ENCODE peak calls at places on chromosomes 6 and 20, in five cellular contexts. One of them, this sample, is unnamed.

GRCh38 chr6:166296035-166296883 is 11.9 kb downstream of the PRR18 start:
- DNase-seq in HCT116: no peak
- DNase-seq in H1: no peak
- DNase-seq in K562: no peak
- DNase-seq in HepG2: no peak
- DNase-seq in this sample: no peak

GRCh38 chr6:87706187-87706966 is 4.3 kb upstream of the AKIRIN2 start:
- DNase-seq in HepG2: no peak
- DNase-seq in H1: no peak
- DNase-seq in HCT116: no peak
- DNase-seq in K562: no peak
- DNase-seq in this sample: no peak

GRCh38 chr6:169029861-169030260 is 223.8 kb downstream of the THBS2 start:
- DNase-seq in H1: no peak
- DNase-seq in HCT116: no peak
- DNase-seq in K562: no peak
- DNase-seq in HepG2: no peak
- DNase-seq in this sample: no peak

GRCh38 chr6:28212510-28213212 is 12.4 kb upstream of the ZSCAN9 start:
- DNase-seq in HCT116: peak
- DNase-seq in HepG2: peak
- DNase-seq in K562: peak
- DNase-seq in H1: peak
- DNase-seq in this sample: peak

GRCh38 chr6:30071081-30071818 is 4.3 kb downstream of the PPP1R11 start:
- DNase-seq in HepG2: no peak
- DNase-seq in K562: no peak
- DNase-seq in H1: no peak
- DNase-seq in HCT116: no peak
- DNase-seq in this sample: peak

GRCh38 chr6:26055670-26056582 is 31.3 kb upstream of the HFE start:
- DNase-seq in HCT116: peak
- DNase-seq in K562: peak
- DNase-seq in HepG2: peak
- DNase-seq in H1: no peak
- DNase-seq in this sample: peak

GRCh38 chr6:42099340-42100028 is 42.9 kb downstream of the C6orf132 start:
- DNase-seq in K562: peak
- DNase-seq in HepG2: peak
- DNase-seq in HCT116: no peak
- DNase-seq in H1: no peak
- DNase-seq in this sample: no peak

GRCh38 chr20:9615766-9616454 is 101.5 kb downstream of the LAMP5 start:
- DNase-seq in HepG2: no peak
- DNase-seq in H1: no peak
- DNase-seq in HCT116: no peak
- DNase-seq in K562: no peak
- DNase-seq in this sample: no peak

GRCh38 chr6:337782-338464 is 45.6 kb downstream of the DUSP22 start:
- DNase-seq in HCT116: no peak
- DNase-seq in H1: no peak
- DNase-seq in HepG2: no peak
- DNase-seq in K562: no peak
- DNase-seq in this sample: no peak

GRCh38 chr6:113683968-113684367 is 173.2 kb upstream of the MARCKS start:
- DNase-seq in H1: no peak
- DNase-seq in HCT116: no peak
- DNase-seq in K562: no peak
- DNase-seq in HepG2: no peak
- DNase-seq in this sample: no peak

GRCh38 chr20:47253860-47254259 is 102.6 kb downstream of the ZMYND8 start:
- DNase-seq in H1: no peak
- DNase-seq in HCT116: no peak
- DNase-seq in K562: peak
- DNase-seq in HepG2: no peak
- DNase-seq in this sample: no peak

GRCh38 chr6:69868961-69869360 is 2.6 kb downstream of the COL19A1 start:
- DNase-seq in HCT116: no peak
- DNase-seq in K562: no peak
- DNase-seq in HepG2: no peak
- DNase-seq in H1: no peak
- DNase-seq in this sample: no peak

DNA sequence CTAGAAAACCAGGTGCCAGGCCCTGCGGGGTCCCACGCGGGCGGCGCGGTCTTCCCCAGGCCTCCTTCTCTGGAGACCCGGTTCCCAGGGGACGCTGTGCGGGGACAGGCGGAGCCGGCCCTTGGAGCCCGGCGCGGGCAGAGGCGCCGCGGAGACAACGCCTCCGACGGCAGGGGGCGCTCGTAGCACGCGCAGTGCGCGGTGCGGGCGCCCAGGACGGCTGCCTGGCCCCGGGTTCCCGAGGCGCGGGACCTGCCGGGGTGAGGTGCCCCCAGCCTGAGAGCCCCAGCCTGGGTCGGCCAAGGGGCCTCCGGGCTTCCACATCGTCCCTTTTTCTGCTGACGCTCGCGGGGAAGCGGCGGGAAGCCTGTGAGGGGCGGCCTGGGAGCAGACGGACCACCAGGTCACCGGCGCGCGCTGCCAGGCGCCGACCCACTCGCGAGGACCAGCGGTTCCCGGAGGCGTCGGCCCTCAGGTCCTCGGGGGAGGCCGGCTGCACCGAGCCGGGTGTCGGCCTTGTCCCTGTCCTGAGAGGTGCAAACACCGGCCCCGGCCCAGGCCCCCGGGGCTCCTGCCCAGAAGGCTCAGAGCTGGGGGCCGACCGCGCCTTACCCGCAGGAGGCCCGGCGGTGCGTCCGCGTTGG is 5.2 kb upstream of the FOXC1 start:
- DNase-seq in H1: no peak
- DNase-seq in HepG2: peak
- DNase-seq in HCT116: no peak
- DNase-seq in K562: peak
- DNase-seq in this sample: peak
- TF ChIP-seq CTCF in H1: peak
- TF ChIP-seq CTCF in HepG2: peak
- TF ChIP-seq CTCF in HCT116: peak
- TF ChIP-seq CTCF in K562: peak
- TF ChIP-seq CTCF in this sample: peak

GRCh38 chr6:6713660-6714446 is 125.3 kb downstream of the LY86 start:
- DNase-seq in HCT116: no peak
- DNase-seq in K562: no peak
- DNase-seq in HepG2: no peak
- DNase-seq in H1: no peak
- DNase-seq in this sample: no peak

GRCh38 chr6:6712258-6712978 is 123.9 kb downstream of the LY86 start:
- DNase-seq in H1: no peak
- DNase-seq in HepG2: peak
- DNase-seq in K562: peak
- DNase-seq in HCT116: peak
- DNase-seq in this sample: no peak

GRCh38 chr6:6709106-6709505 is 120.6 kb downstream of the LY86 start:
- DNase-seq in HepG2: no peak
- DNase-seq in HCT116: no peak
- DNase-seq in H1: no peak
- DNase-seq in K562: peak
- DNase-seq in this sample: no peak

GRCh38 chr6:6712979-6713514 is 124.5 kb downstream of the LY86 start:
- DNase-seq in K562: no peak
- DNase-seq in HCT116: no peak
- DNase-seq in H1: no peak
- DNase-seq in HepG2: no peak
- DNase-seq in this sample: no peak

DNA sequence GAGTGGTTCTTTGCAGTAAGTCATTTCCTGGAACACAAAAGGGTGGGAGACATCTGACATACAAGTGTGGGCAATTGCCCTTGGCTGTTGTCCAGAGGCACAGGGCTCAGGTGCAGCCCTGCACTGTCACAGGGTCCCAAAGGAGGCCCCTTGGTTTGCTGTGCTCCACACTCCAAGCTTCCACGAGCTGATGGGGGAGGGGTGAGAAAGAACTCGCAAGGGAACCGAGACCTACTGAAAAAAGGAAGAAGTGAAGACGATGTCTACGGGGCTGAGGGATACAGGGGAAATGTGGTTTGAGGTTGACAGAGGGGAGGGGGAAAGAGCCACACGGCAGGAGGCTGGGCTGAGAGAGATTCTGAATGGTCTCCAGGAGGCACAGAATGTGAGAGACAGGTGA is 123.3 kb downstream of the LY86 start:
- DNase-seq in HCT116: no peak
- DNase-seq in H1: no peak
- DNase-seq in K562: peak
- DNase-seq in HepG2: no peak
- DNase-seq in this sample: no peak
- TF ChIP-seq ATF3 in HCT116: no peak
- TF ChIP-seq ATF3 in H1: no peak
- TF ChIP-seq ATF3 in K562: no peak
- TF ChIP-seq ATF3 in HepG2: no peak
- TF ChIP-seq ATF3 in this sample: no peak

GRCh38 chr6:15272562-15272961 is 26.7 kb downstream of the JARID2 start:
- DNase-seq in HepG2: no peak
- DNase-seq in HCT116: no peak
- DNase-seq in K562: no peak
- DNase-seq in H1: no peak
- DNase-seq in this sample: no peak

GRCh38 chr6:15276036-15276435 is 30.2 kb downstream of the JARID2 start:
- DNase-seq in K562: no peak
- DNase-seq in HepG2: no peak
- DNase-seq in HCT116: no peak
- DNase-seq in H1: no peak
- DNase-seq in this sample: no peak

GRCh38 chr6:15279047-15279661 is 33.3 kb downstream of the JARID2 start:
- DNase-seq in K562: no peak
- DNase-seq in H1: no peak
- DNase-seq in HCT116: no peak
- DNase-seq in HepG2: peak
- DNase-seq in this sample: no peak

GRCh38 chr6:15270402-15270801 is 24.5 kb downstream of the JARID2 start:
- DNase-seq in HCT116: no peak
- DNase-seq in H1: no peak
- DNase-seq in K562: no peak
- DNase-seq in HepG2: no peak
- DNase-seq in this sample: no peak

DNA sequence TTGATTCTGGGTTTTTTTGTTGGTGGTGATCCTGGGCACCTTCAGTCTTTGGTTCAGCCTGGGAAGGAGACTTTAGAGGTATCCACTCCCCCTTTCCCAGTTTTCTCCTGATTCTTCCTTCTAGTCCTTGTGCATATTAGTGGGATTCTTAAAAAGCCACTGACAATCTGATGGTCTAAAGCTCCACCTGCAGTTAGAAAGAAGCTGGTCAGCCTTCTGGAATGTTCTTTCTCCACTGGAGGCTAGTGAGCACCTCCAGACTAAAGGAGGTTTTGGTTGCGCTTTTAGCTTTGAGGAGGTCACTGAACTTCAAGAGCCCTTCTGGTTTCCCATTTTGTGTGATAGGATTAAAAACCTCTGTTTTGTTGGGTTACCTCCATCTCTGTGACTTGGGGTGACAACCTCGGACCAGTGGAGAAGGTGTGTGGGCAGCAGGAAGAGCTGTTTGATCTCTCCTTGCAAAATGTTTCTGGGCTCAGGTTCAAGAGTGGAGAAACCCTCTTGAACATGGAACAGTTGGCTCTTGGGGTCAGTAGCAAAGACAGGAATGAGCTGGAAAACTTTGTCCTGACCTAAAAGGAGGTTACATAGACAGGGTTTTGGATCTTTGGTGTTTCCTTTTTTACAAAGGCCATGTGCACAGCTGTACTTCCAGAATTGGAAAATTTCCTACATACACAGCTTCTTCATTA is 29.0 kb downstream of the JARID2 start:
- DNase-seq in HCT116: no peak
- DNase-seq in K562: no peak
- DNase-seq in H1: no peak
- DNase-seq in HepG2: no peak
- DNase-seq in this sample: no peak
- TF ChIP-seq CTCF in HCT116: no peak
- TF ChIP-seq CTCF in K562: peak
- TF ChIP-seq CTCF in H1: peak
- TF ChIP-seq CTCF in HepG2: peak
- TF ChIP-seq CTCF in this sample: no peak

GRCh38 chr20:36569847-36570429 is 3.5 kb upstream of the TGIF2 start:
- DNase-seq in HCT116: no peak
- DNase-seq in K562: peak
- DNase-seq in H1: no peak
- DNase-seq in HepG2: no peak
- DNase-seq in this sample: no peak
- TF ChIP-seq ATF3 in HCT116: no peak
- TF ChIP-seq ATF3 in K562: peak
- TF ChIP-seq ATF3 in H1: no peak
- TF ChIP-seq ATF3 in HepG2: no peak
- TF ChIP-seq ATF3 in this sample: no peak

DNA sequence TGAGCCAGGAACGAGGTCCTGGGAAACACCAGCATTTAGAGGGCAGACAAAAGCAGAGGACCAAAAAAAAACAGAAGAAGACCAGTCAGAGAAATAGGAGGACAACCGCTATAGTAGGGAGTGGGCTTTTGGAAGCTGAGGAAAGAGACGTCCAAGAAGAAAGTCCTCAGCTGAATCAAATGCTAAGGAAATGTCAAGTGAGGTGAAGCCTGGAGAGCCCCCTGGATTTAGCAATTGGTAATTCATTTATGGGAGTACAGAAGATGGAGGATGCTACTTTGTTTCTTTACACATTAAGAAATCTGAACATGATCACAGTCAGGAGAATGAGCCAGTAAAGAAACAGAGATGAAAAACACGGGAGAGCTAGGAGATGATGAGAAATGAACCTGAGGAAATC is 41.1 kb downstream of the LRP11 start:
- DNase-seq in HCT116: no peak
- DNase-seq in H1: no peak
- DNase-seq in HepG2: no peak
- DNase-seq in K562: peak
- DNase-seq in this sample: no peak
- TF ChIP-seq CTCF in HCT116: no peak
- TF ChIP-seq CTCF in H1: no peak
- TF ChIP-seq CTCF in HepG2: no peak
- TF ChIP-seq CTCF in K562: peak
- TF ChIP-seq CTCF in this sample: no peak

GRCh38 chr20:25226433-25227316 is 21.2 kb upstream of the PYGB start:
- DNase-seq in HepG2: no peak
- DNase-seq in HCT116: no peak
- DNase-seq in H1: no peak
- DNase-seq in K562: no peak
- DNase-seq in this sample: no peak
- TF ChIP-seq ATF3 in HepG2: no peak
- TF ChIP-seq ATF3 in HCT116: no peak
- TF ChIP-seq ATF3 in H1: no peak
- TF ChIP-seq ATF3 in K562: no peak
- TF ChIP-seq ATF3 in this sample: no peak

GRCh38 chr20:51313275-51313898 is 229.1 kb downstream of the NFATC2 start:
- DNase-seq in HCT116: no peak
- DNase-seq in H1: no peak
- DNase-seq in K562: no peak
- DNase-seq in HepG2: no peak
- DNase-seq in this sample: no peak
- TF ChIP-seq CTCF in HCT116: no peak
- TF ChIP-seq CTCF in H1: peak
- TF ChIP-seq CTCF in K562: no peak
- TF ChIP-seq CTCF in HepG2: no peak
- TF ChIP-seq CTCF in this sample: no peak

This sample was measured in WTC11.